ENCODE peak calls at places on chromosomes 12 and 14, in six cellular contexts. C is left colon, Q is nucleus accumbens, T is colonic mucosa, Y is A172, H is NCI-H1092. U is an unnamed sample.

GRCh38 chr14:70645892-70646291 is 4.2 kb downstream of the TTC9 start:
- DNase-seq in C (no peak), Q (no peak), T (no peak), Y (no peak), H (no peak), U (no peak)

GRCh38 chr12:14613718-14614117 is 46.0 kb upstream of the PLBD1 start:
- DNase-seq in C (no peak), Q (no peak), T (no peak), Y (no peak), H (no peak), U (no peak)

GRCh38 chr14:58978336-58978735 is 210.1 kb upstream of the DAAM1 start:
- DNase-seq in C (peak), Q (no peak), T (no peak), Y (no peak), H (no peak), U (no peak)

GRCh38 chr12:174596-174995 is 39.4 kb downstream of the SLC6A12 start:
- DNase-seq in C (no peak), Q (no peak), T (no peak), Y (no peak), H (no peak), U (no peak)

GRCh38 chr14:106203438-106203837 is 677.1 kb downstream of the TMEM121 start:
- DNase-seq in C (no peak), Q (no peak), T (no peak), Y (no peak), H (no peak), U (no peak)

GRCh38 chr14:89625208-89625987 is 208.4 kb upstream of the FOXN3 start:
- DNase-seq in C (peak), Q (peak), T (peak), Y (no peak), H (peak), U (peak)

GRCh38 chr12:88960213-88960878 is 380.1 kb upstream of the KITLG start:
- DNase-seq in C (no peak), Q (no peak), T (no peak), Y (peak), H (no peak), U (no peak)

GRCh38 chr12:132244724-132245295 is 84.6 kb downstream of the GALNT9 start:
- DNase-seq in C (no peak), Q (no peak), T (no peak), Y (no peak), H (no peak), U (no peak)

GRCh38 chr12:91037301-91037700 is 20.5 kb downstream of the KERA start:
- DNase-seq in C (no peak), Q (no peak), T (no peak), Y (no peak), H (no peak), U (no peak)

GRCh38 chr12:31897791-31898503 is 61.3 kb upstream of the RESF1 start:
- DNase-seq in C (no peak), Q (no peak), T (no peak), Y (peak), H (peak), U (no peak)

GRCh38 chr12:92128612-92129011 is 17.0 kb downstream of the BTG1 start:
- DNase-seq in C (no peak), Q (no peak), T (no peak), Y (no peak), H (no peak), U (no peak)

GRCh38 chr12:100399095-100399494 is 42.2 kb downstream of the SLC17A8 start:
- DNase-seq in C (no peak), Q (no peak), T (no peak), Y (no peak), H (no peak), U (no peak)

GRCh38 chr12:28527631-28528249 is 337.5 kb downstream of the CCDC91 start:
- DNase-seq in C (no peak), Q (no peak), T (no peak), Y (no peak), H (no peak), U (no peak)

GRCh38 chr12:52522346-52523011 is 2.3 kb upstream of the KRT5 start:
- DNase-seq in C (no peak), Q (no peak), T (no peak), Y (peak), H (no peak), U (no peak)

GRCh38 chr14:99412122-99413061 is 68.3 kb downstream of the SETD3 start:
- DNase-seq in C (no peak), Q (no peak), T (no peak), Y (no peak), H (no peak), U (no peak)